ENCODE peak calls at places on chromosomes 2 and 18, in nine cellular contexts. F, X, R, P, N, K, V, U and L are unnamed samples.

GRCh38 chr18:54880706-54881105 is 52.4 kb downstream of the RAB27B start:
- DNase-seq in X (peak), K (peak), F (peak), V (no peak), R (no peak), N (no peak), U (no peak), P (peak), L (no peak)

GRCh38 chr2:23351388-23352141 is 33.4 kb upstream of the KLHL29 start:
- DNase-seq in N (peak), F (peak), K (peak), U (peak), P (peak), X (peak), V (peak), R (peak), L (peak)

GRCh38 chr18:54776282-54776977 is 51.8 kb upstream of the RAB27B start:
- DNase-seq in X (peak), F (peak), U (peak), P (peak), N (no peak), K (no peak), R (no peak), V (no peak), L (no peak)

GRCh38 chr2:201699384-201699783 is 940 bp upstream of the MPP4 start:
- DNase-seq in P (peak), F (no peak), N (no peak), U (no peak), V (no peak), K (no peak), X (no peak), R (no peak), L (no peak)

GRCh38 chr18:5568416-5568815 is 24.6 kb upstream of the EPB41L3 start:
- DNase-seq in U (no peak), N (no peak), P (no peak), V (no peak), K (no peak), X (no peak), F (no peak), R (no peak), L (no peak)

GRCh38 chr18:59993560-59993959 is 93.8 kb downstream of the PMAIP1 start:
- DNase-seq in K (no peak), F (no peak), R (no peak), V (no peak), X (no peak), N (no peak), U (no peak), P (no peak), L (no peak)

GRCh38 chr2:152244241-152244640 is 68.7 kb upstream of the STAM2 start:
- DNase-seq in U (no peak), R (no peak), P (no peak), N (no peak), V (no peak), K (no peak), F (no peak), X (no peak), L (no peak)

GRCh38 chr2:160783481-160783880 is 289.9 kb upstream of the RBMS1 start:
- DNase-seq in N (no peak), K (no peak), F (no peak), V (no peak), X (no peak), R (no peak), P (no peak), U (no peak), L (no peak)

GRCh38 chr2:49306925-49307324 is 152.6 kb upstream of the FSHR start:
- DNase-seq in R (no peak), K (no peak), V (no peak), U (no peak), P (no peak), X (no peak), F (no peak), N (no peak), L (no peak)

GRCh38 chr18:42670860-42671259 is 444.6 kb downstream of the RIT2 start:
- DNase-seq in N (no peak), V (no peak), P (no peak), R (no peak), U (no peak), K (no peak), X (no peak), F (no peak), L (no peak)

GRCh38 chr2:235766206-235766794 is 272.5 kb downstream of the AGAP1 start:
- DNase-seq in V (peak), X (peak), U (no peak), N (peak), P (peak), K (peak), F (peak), R (peak), L (peak)

GRCh38 chr18:11752116-11752911 is 63.2 kb downstream of the GNAL start:
- DNase-seq in N (no peak), R (no peak), V (no peak), P (peak), X (no peak), F (peak), K (peak), U (no peak), L (peak)

GRCh38 chr2:63789318-63790051 is 52.2 kb upstream of the UGP2 start:
- DNase-seq in P (peak), N (no peak), U (no peak), R (no peak), F (no peak), X (peak), K (no peak), V (no peak), L (no peak)

GRCh38 chr18:9058426-9058825 is 44.1 kb upstream of the NDUFV2 start:
- DNase-seq in N (no peak), K (no peak), P (peak), X (no peak), U (no peak), R (no peak), F (no peak), V (no peak), L (no peak)

GRCh38 chr2:168717790-168718502 is 84.5 kb upstream of the NOSTRIN start:
- DNase-seq in P (peak), F (no peak), K (no peak), U (no peak), R (no peak), V (no peak), N (no peak), X (no peak), L (no peak)

GRCh38 chr2:68762665-68763064 is 28.1 kb downstream of the ARHGAP25 start:
- DNase-seq in R (no peak), F (no peak), V (no peak), U (no peak), K (no peak), X (no peak), P (peak), N (no peak), L (no peak)

GRCh38 chr2:233593201-233593600 is 24.2 kb upstream of the UGT1A8 start:
- DNase-seq in V (no peak), F (no peak), R (no peak), U (no peak), X (no peak), K (no peak), P (peak), N (no peak), L (no peak)

GRCh38 chr2:162342841-162343240 is 1.1 kb upstream of the GCA start:
- DNase-seq in K (no peak), P (no peak), X (no peak), F (no peak), V (no peak), R (no peak), U (no peak), N (no peak), L (no peak)

GRCh38 chr2:211367711-211368110 is 811.3 kb downstream of the CPS1 start:
- DNase-seq in R (no peak), X (no peak), K (no peak), V (no peak), P (peak), F (no peak), U (no peak), N (no peak), L (no peak)

GRCh38 chr2:106624787-106625369 is 137.7 kb downstream of the CD8B2 start:
- DNase-seq in U (no peak), R (no peak), X (no peak), V (no peak), P (no peak), K (no peak), F (no peak), N (no peak), L (no peak)

GRCh38 chr18:13613099-13613498 is 113.3 kb downstream of the FAM210A start:
- DNase-seq in X (no peak), N (no peak), P (no peak), K (no peak), U (no peak), R (no peak), F (no peak), V (no peak), L (no peak)

GRCh38 chr2:201254331-201254730 is 6.0 kb upstream of the CASP8 start:
- DNase-seq in F (no peak), V (no peak), U (no peak), P (peak), N (no peak), X (no peak), R (no peak), K (peak), L (no peak)

GRCh38 chr2:70958759-70959158 is 19.7 kb upstream of the ANKRD53 start:
- DNase-seq in P (no peak), R (no peak), V (no peak), F (no peak), N (no peak), K (peak), U (no peak), X (no peak), L (no peak)

GRCh38 chr2:136125226-136125625 is 7.3 kb upstream of the CXCR4 start:
- DNase-seq in V (no peak), K (no peak), U (no peak), R (no peak), X (no peak), F (no peak), P (no peak), N (no peak), L (no peak)

GRCh38 chr18:1627494-1627893 is 722.8 kb downstream of the ADCYAP1 start:
- DNase-seq in X (no peak), P (no peak), K (no peak), V (no peak), F (no peak), U (no peak), N (no peak), R (no peak), L (no peak)

GRCh38 chr2:20439503-20439902 is 7.4 kb upstream of the RHOB start:
- DNase-seq in K (peak), N (no peak), P (no peak), V (peak), U (no peak), F (no peak), X (no peak), R (no peak), L (no peak)

GRCh38 chr2:4278392-4278791 is 575.0 kb downstream of the DCDC2C start:
- DNase-seq in K (no peak), R (no peak), V (no peak), N (no peak), P (no peak), F (no peak), X (no peak), U (no peak), L (no peak)

DNA sequence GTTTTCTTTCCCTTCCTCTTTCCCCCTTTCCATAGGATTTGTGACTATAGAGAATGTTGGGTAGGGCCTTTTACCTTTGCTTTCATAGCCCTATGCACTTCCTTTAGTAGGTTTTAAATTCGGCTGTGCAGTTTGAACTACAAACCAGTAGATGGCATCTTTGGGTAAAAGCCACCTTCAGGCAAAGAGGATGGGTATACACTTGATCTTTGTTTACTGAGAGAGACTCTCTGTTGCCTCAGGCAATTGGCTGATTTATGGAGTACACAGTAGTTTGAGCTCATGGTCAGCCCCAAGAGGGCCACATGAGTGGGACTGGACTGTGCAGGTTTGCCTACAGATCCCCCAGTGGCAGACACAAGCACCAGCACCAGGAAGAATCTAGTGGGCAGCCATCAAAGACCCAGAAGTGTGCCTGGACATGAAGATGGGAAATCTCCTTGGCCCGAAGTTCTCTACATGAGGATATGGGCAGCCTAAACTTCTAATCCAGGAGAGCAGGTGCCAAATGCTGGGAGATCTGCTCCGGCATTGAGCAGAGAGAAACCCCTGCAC is 1304.3 kb upstream of the DDX18 start:
- DNase-seq in V (no peak), P (no peak), X (no peak), N (no peak), R (no peak), K (peak), U (no peak), F (no peak), L (peak)
- TF ChIP-seq CTCF in V (no peak), P (no peak), X (peak), N (peak), R (no peak), K (peak), U (no peak), F (no peak), L (peak)

GRCh38 chr2:170340693-170341068 is 162.7 kb downstream of the MYO3B start:
- DNase-seq in R (no peak), U (no peak), P (no peak), K (no peak), V (no peak), F (no peak), N (no peak), X (no peak), L (no peak)

GRCh38 chr2:170339753-170340692 is 162.1 kb downstream of the MYO3B start:
- DNase-seq in K (no peak), R (no peak), U (no peak), F (no peak), V (no peak), P (no peak), N (no peak), X (no peak), L (no peak)

GRCh38 chr2:170341684-170342631 is 164.0 kb downstream of the MYO3B start:
- DNase-seq in V (no peak), R (no peak), F (no peak), X (no peak), K (no peak), N (no peak), P (no peak), U (no peak), L (no peak)

GRCh38 chr2:170345607-170346006 is 167.7 kb downstream of the MYO3B start:
- DNase-seq in U (no peak), V (no peak), K (no peak), P (no peak), R (no peak), F (no peak), X (no peak), N (no peak), L (no peak)

DNA sequence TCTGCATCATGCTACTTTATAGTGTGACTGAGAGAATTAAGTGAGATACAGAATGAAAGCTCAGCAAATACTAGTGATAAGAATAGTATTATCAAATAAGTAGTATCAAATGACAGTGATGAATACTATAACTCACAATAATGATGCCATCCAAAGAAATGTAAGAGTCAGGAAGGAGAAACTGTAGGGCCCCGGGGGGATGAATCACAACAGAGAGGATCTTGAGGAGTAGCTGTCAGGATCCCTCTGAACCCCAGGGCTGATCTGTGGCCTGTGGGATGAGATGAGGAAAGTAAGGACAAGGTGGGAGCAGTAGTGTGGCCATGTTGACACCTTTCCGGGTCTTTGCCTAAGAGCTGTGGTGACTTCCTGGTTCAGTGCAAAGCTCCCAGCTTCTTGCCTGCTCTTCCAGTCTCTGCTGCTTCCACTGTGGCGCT is 166.7 kb downstream of the MYO3B start:
- DNase-seq in V (no peak), X (no peak), U (no peak), F (no peak), K (no peak), P (no peak), R (no peak), N (no peak), L (no peak)
- TF ChIP-seq CTCF in V (no peak), X (no peak), U (no peak), F (no peak), K (no peak), P (no peak), R (no peak), N (no peak), L (no peak)

DNA sequence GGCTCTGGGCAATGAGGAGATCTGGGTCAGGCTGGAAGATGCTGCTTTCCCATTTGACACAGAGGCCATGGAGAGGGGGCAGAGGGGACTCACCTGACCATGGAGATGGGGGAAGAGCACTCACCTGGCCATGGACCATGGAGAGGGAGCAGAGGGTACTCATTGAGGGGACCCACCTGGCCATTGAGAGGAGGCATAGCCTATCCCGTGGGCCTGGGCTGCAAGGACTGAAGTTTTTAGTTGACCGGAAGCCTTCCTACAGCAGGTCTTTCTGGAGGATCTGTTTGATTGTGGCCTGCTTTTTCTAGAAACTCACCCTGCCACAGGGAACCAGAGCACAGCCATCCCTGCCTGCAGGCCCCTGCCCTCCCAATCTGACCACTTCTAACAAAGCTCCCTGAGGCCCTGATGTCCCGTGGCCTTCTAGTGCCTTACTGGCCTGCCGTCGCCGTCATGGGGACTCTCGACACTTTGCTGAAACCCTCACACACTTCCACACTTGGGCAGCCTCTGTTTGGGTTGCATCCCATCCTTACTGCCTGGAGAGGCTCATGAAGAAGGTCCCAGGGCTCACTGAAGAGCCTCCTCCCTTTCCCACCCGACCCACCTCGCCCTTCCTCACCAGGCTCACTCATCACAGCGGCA is 5.1 kb upstream of the PROM2 start:
- DNase-seq in F (no peak), U (no peak), V (no peak), N (no peak), P (no peak), X (no peak), K (no peak), R (no peak), L (no peak)
- TF ChIP-seq CTCF in F (no peak), U (no peak), V (no peak), N (no peak), P (no peak), X (no peak), K (no peak), R (no peak), L (no peak)

GRCh38 chr18:26482567-26482966 is 65.8 kb downstream of the KCTD1 start:
- DNase-seq in V (no peak), U (no peak), R (no peak), N (no peak), P (no peak), K (peak), X (no peak), F (no peak), L (no peak)
- TF ChIP-seq CTCF in V (no peak), U (no peak), R (no peak), N (no peak), P (no peak), K (peak), X (no peak), F (no peak), L (no peak)

GRCh38 chr2:134491796-134492441 is 226.9 kb downstream of the TMEM163 start:
- DNase-seq in K (no peak), R (no peak), N (no peak), U (no peak), X (no peak), F (peak), V (no peak), P (no peak), L (no peak)
- TF ChIP-seq CTCF in K (peak), R (no peak), N (peak), U (no peak), X (no peak), F (peak), V (no peak), P (peak), L (no peak)